ENCODE peak calls at places on chromosomes 12 and 14, in four cellular contexts. V, U, P and G are unnamed samples.

GRCh38 chr14:95507174-95507573 is 9.3 kb downstream of the SYNE3 start:
- DNase-seq in V (no peak), U (no peak), P (no peak), G (no peak)

GRCh38 chr14:92890830-92891598 is 31.9 kb upstream of the CHGA start:
- DNase-seq in V (no peak), U (no peak), P (no peak), G (no peak)

GRCh38 chr14:32142754-32143437 is 58.9 kb upstream of the RNU6-7 start:
- DNase-seq in V (no peak), U (no peak), P (no peak), G (no peak)

GRCh38 chr14:38828183-38828877 is 274.7 kb downstream of the SEC23A start:
- DNase-seq in V (no peak), U (no peak), P (no peak), G (no peak)

GRCh38 chr12:11718768-11719253 is 69.3 kb downstream of the ETV6 start:
- DNase-seq in V (no peak), U (no peak), P (no peak), G (no peak)

GRCh38 chr14:73462815-73463214 is 4.5 kb upstream of the NUMB start:
- DNase-seq in V (no peak), U (no peak), P (no peak), G (no peak)

GRCh38 chr12:107818984-107819383 is 44.5 kb downstream of the ASCL4 start:
- DNase-seq in V (no peak), U (no peak), P (no peak), G (no peak)

GRCh38 chr14:77458249-77458950 is 507 bp downstream of the AHSA1 start:
- DNase-seq in V (no peak), U (peak; percentile 3), P (peak; percentile 24), G (peak; percentile 52)

GRCh38 chr14:95564060-95564459 is 29.2 kb downstream of the GLRX5 start:
- DNase-seq in V (peak; percentile 41), U (no peak), P (no peak), G (no peak)

GRCh38 chr14:36975834-36976233 is 196.6 kb downstream of the SLC25A21 start:
- DNase-seq in V (no peak), U (no peak), P (no peak), G (no peak)

GRCh38 chr14:90819734-90820393 is 3.6 kb upstream of the TTC7B start:
- DNase-seq in V (no peak), U (no peak), P (no peak), G (no peak)

GRCh38 chr14:105311838-105312237 is 2.7 kb upstream of the PACS2 start:
- DNase-seq in V (no peak), U (no peak), P (no peak), G (peak; percentile 71)

GRCh38 chr14:103512701-103513611 is 9.7 kb downstream of the CKB start:
- DNase-seq in V (peak; percentile 88), U (no peak), P (no peak), G (no peak)

GRCh38 chr12:88445715-88446393 is 134.4 kb downstream of the KITLG start:
- DNase-seq in V (no peak), U (no peak), P (no peak), G (no peak)

GRCh38 chr14:90005441-90005840 is 49.7 kb downstream of the TDP1 start:
- DNase-seq in V (no peak), U (no peak), P (no peak), G (no peak)

GRCh38 chr14:69013943-69014782 is 35.1 kb upstream of the ACTN1 start:
- DNase-seq in V (peak; percentile 91), U (no peak), P (no peak), G (peak; percentile 72)

GRCh38 chr14:71751264-71751663 is 181.0 kb upstream of the RGS6 start:
- DNase-seq in V (no peak), U (no peak), P (no peak), G (no peak)

GRCh38 chr12:50637870-50638481 is 125.9 kb upstream of the ATF1 start:
- DNase-seq in V (no peak), U (no peak), P (peak; percentile 35), G (peak; percentile 67)

GRCh38 chr14:56194062-56194461 is 75.9 kb downstream of the PELI2 start:
- DNase-seq in V (no peak), U (no peak), P (no peak), G (no peak)

GRCh38 chr14:34300330-34300729 is 161.7 kb downstream of the SPTSSA start:
- DNase-seq in V (no peak), U (no peak), P (no peak), G (no peak)

GRCh38 chr14:69580009-69580577 is 5.4 kb upstream of the CCDC177 start:
- DNase-seq in V (no peak), U (peak; percentile 44), P (peak; percentile 60), G (peak; percentile 99)

GRCh38 chr12:129579879-129580278 is 323.9 kb downstream of the TMEM132D start:
- DNase-seq in V (no peak), U (no peak), P (no peak), G (no peak)

GRCh38 chr12:62899568-62900390 is 35.2 kb downstream of the PPM1H start:
- DNase-seq in V (no peak), U (no peak), P (no peak), G (no peak)

GRCh38 chr14:32933623-32933942 is 5.1 kb upstream of the NPAS3 start:
- DNase-seq in V (no peak), U (no peak), P (no peak), G (no peak)

GRCh38 chr12:34257093-34257492 is 234.8 kb downstream of the ALG10 start:
- DNase-seq in V (no peak), U (no peak), P (no peak), G (no peak)
- H3K9me3 ChIP-seq in V (no peaks in the 10 kb centered on the region), U (no peaks in the 10 kb centered on the region), P (no peaks in the 10 kb centered on the region), G (no peaks in the 10 kb centered on the region)

GRCh38 chr14:84579292-84579691 is 950.7 kb upstream of the FLRT2 start:
- DNase-seq in V (no peak), U (no peak), P (no peak), G (no peak)

GRCh38 chr14:84584526-84584925 is 945.4 kb upstream of the FLRT2 start:
- DNase-seq in V (no peak), U (no peak), P (no peak), G (no peak)
- H3K9me3 ChIP-seq in V (no peaks in the 10 kb centered on the region), U (no peaks in the 10 kb centered on the region), P (no peaks in the 10 kb centered on the region), G (no peaks in the 10 kb centered on the region)

GRCh38 chr14:74608959-74609611 is 3.0 kb downstream of the LTBP2 start:
- DNase-seq in V (peak; percentile 78), U (peak; percentile 65), P (peak; percentile 59), G (peak; percentile 84)
- H3K9me3 ChIP-seq in V (no peaks in the 10 kb centered on the region), U (peaks cover 24% of the 10 kb centered on the region), P (no peaks in the 10 kb centered on the region), G (no peaks in the 10 kb centered on the region)

GRCh38 chr12:132948146-132949066 is 7.7 kb downstream of the ZNF605 start:
- DNase-seq in V (no peak), U (no peak), P (no peak), G (no peak)
- H3K9me3 ChIP-seq in V (peaks cover 48% of the 10 kb centered on the region), U (peaks cover 33% of the 10 kb centered on the region), P (peaks cover 96% of the 10 kb centered on the region), G (no peaks in the 10 kb centered on the region)